ENCODE peak calls at places on chromosome 20, in nine cellular contexts. R, C, V, E, A, I, J, O and N are unnamed samples.

GRCh38 chr20:54166987-54167662 is 6.7 kb downstream of the CYP24A1 start:
- DNase-seq in A (no peak), V (no peak), I (no peak), R (no peak), O (no peak), J (no peak), C (no peak), E (no peak), N (no peak)

GRCh38 chr20:59802018-59802417 is 131.4 kb downstream of the SYCP2 start:
- DNase-seq in I (no peak), O (no peak), V (no peak), J (no peak), E (no peak), C (no peak), R (no peak), A (no peak), N (no peak)

GRCh38 chr20:39445095-39445494 is 483.0 kb downstream of the DHX35 start:
- DNase-seq in R (no peak), I (no peak), V (no peak), J (no peak), O (no peak), C (no peak), E (no peak), A (no peak), N (no peak)

GRCh38 chr20:17889226-17889625 is 79.4 kb downstream of the SNX5 start:
- DNase-seq in I (no peak), C (no peak), V (peak), J (no peak), O (no peak), R (peak), E (no peak), A (peak), N (no peak)

GRCh38 chr20:8131598-8132014 is 460 bp upstream of the PLCB1 start:
- DNase-seq in C (no peak), E (no peak), V (peak), I (no peak), O (no peak), R (no peak), A (peak), J (no peak), N (no peak)

GRCh38 chr20:31566658-31567379 is 38.3 kb upstream of the ID1 start:
- DNase-seq in V (no peak), R (no peak), J (no peak), O (no peak), A (no peak), I (no peak), C (no peak), E (peak), N (no peak)

GRCh38 chr20:2533118-2533517 is 3.3 kb upstream of the TMC2 start:
- DNase-seq in J (no peak), R (no peak), C (no peak), V (no peak), O (no peak), A (no peak), E (no peak), I (no peak), N (no peak)

GRCh38 chr20:3803854-3804253 is 7.7 kb downstream of the CDC25B start:
- DNase-seq in R (no peak), E (no peak), A (no peak), V (no peak), O (no peak), C (no peak), I (no peak), J (no peak), N (no peak)

GRCh38 chr20:8631271-8631670 is 437.6 kb upstream of the PLCB4 start:
- DNase-seq in I (no peak), V (no peak), J (no peak), R (peak), A (no peak), C (no peak), O (no peak), E (no peak), N (no peak)

GRCh38 chr20:2748551-2749342 is 51.7 kb downstream of the CPXM1 start:
- DNase-seq in J (no peak), V (no peak), A (no peak), R (no peak), E (no peak), C (no peak), I (no peak), O (no peak), N (no peak)

GRCh38 chr20:61731363-61732181 is 334.1 kb downstream of the TAF4 start:
- DNase-seq in O (no peak), V (peak), C (no peak), A (peak), J (no peak), R (no peak), E (peak), I (peak), N (peak)

GRCh38 chr20:19288061-19288460 is 75.6 kb downstream of the SLC24A3 start:
- DNase-seq in A (peak), O (no peak), E (no peak), I (no peak), V (no peak), J (no peak), C (no peak), R (no peak), N (no peak)

GRCh38 chr20:61159940-61160688 is 91.9 kb upstream of the CDH4 start:
- DNase-seq in C (no peak), E (no peak), V (no peak), J (no peak), A (no peak), I (no peak), R (no peak), O (no peak), N (no peak)

GRCh38 chr20:3744806-3745685 is 12.6 kb downstream of the HSPA12B start:
- DNase-seq in O (no peak), I (no peak), A (no peak), E (peak), C (peak), V (no peak), R (peak), J (peak), N (no peak)

GRCh38 chr20:59010995-59011873 is 4.2 kb upstream of the CTSZ start:
- DNase-seq in O (peak), C (no peak), E (peak), R (peak), A (peak), I (peak), J (no peak), V (peak), N (peak)

GRCh38 chr20:8755340-8756118 is 313.4 kb upstream of the PLCB4 start:
- DNase-seq in O (no peak), I (no peak), R (no peak), V (no peak), A (no peak), J (no peak), E (no peak), C (no peak), N (no peak)

GRCh38 chr20:61682114-61682997 is 383.3 kb downstream of the TAF4 start:
- DNase-seq in O (no peak), C (no peak), A (no peak), I (no peak), V (no peak), E (peak), R (no peak), J (no peak), N (no peak)

GRCh38 chr20:22586645-22587310 is 2.4 kb upstream of the FOXA2 start:
- DNase-seq in R (no peak), E (peak), I (no peak), J (peak), C (no peak), A (no peak), O (no peak), V (no peak), N (no peak)
- TF ChIP-seq CTCF in R (peak), E (peak), I (peak), J (peak), C (no peak), A (peak), O (peak), V (peak), N (peak)

DNA sequence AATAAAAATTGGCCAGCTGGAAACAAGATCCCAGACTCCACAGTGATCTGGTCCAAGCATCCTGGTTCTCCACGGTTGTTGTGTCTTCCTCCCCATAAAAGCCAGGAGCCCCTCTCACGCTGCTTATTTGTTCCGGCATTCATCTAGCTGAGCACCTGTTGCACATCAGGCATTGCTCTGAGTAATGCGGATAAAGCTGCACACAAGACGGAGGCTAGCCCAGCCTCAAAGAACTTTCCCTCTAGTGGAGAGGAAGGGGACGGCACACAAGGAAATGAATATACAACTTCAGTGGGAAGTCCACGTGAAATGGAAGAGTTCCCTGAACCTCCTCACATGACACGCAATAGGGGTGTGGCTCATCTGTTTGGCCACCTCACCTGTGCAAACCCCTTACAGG is 30.3 kb upstream of the NXT1 start:
- DNase-seq in J (no peak), I (no peak), R (no peak), O (no peak), C (no peak), E (peak), A (no peak), V (no peak), N (no peak)
- TF ChIP-seq CTCF in J (peak), I (peak), R (peak), O (peak), C (no peak), E (peak), A (peak), V (peak), N (peak)

DNA sequence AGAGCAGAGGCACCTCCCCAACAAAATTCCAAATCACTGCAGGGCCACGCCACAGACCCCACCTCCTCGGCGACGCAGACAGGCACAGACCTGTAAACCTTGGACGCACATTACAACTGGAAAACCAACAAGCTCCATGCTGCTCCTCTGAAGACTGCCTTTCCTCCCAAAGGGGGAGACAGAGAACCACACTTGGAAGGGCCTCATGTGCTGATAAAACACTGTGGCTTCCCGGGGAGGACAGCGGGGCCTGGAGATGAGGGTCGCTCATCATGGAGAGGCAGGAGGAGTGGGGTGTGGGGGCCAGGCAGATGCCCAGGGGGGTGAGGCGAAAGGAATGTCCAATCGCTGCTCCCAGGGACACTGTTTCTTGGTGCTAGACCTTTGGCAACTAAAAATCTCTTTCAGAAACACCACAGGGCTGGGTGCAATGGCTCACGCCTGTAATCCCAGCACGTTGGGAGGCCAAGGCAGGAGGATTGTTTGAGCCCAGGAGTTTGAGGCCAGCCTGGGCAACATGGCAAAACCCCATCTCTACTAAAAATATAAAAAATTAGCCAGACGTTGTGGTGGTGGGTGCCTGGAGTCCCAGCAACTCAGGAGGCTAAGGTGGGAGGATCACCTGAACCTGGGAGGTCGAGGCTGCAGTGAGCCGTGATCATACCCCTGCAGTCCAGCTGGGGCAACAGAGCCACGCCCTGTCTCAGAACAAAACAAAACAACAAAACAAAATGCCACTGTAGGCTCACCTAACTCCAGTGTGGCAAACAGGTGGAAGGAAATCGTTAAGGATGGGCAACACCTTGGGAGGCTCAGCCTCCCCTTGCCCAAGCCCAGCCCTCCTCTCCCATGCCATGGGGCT is 53.8 kb downstream of the ABHD12 start:
- DNase-seq in R (peak), J (no peak), C (no peak), O (no peak), E (peak), V (peak), I (no peak), A (peak), N (no peak)
- TF ChIP-seq CTCF in R (peak), J (peak), C (no peak), O (peak), E (peak), V (peak), I (peak), A (peak), N (peak)

DNA sequence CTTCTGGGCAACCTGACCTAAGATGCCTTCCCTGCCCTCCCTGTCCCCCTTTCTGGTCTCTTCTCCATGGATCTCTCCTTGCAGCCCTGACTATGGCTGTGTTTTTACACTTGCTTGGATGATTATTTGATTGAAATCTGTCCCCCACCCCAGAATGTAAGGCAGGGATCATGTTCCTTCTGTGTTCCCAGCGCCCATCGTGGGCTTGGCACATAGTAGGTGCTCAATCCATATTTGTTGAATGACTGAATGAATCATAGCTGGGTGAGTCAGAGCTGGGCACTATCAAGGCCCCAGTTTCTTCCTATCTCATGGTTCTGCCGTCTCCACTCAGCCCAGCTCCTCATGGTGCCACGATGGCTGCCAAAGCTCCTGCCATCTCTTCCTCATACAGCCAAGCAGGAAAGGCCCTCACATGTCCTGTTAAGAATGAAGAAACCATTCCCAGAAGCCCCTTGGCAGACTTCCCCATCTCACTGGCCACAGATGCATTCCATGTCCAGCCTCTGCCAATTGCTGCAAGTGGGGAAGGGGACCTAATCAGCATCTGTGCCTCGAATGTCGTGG is 29.0 kb downstream of the CEBPB start:
- DNase-seq in J (no peak), A (no peak), O (no peak), R (no peak), E (no peak), V (no peak), I (no peak), C (no peak), N (no peak)
- TF ChIP-seq CTCF in J (no peak), A (no peak), O (no peak), R (no peak), E (no peak), V (no peak), I (no peak), C (no peak), N (no peak)

GRCh38 chr20:9974324-9974723 is 60.5 kb upstream of the ANKEF1 start:
- DNase-seq in V (no peak), I (no peak), O (no peak), C (no peak), J (no peak), R (no peak), A (no peak), E (no peak), N (no peak)
- TF ChIP-seq CTCF in V (no peak), I (peak), O (no peak), C (no peak), J (no peak), R (no peak), A (no peak), E (peak), N (no peak)

GRCh38 chr20:44448753-44449546 is 26.7 kb upstream of the TTPAL start:
- DNase-seq in I (no peak), O (no peak), J (no peak), C (no peak), R (no peak), E (peak), V (no peak), A (no peak), N (no peak)
- TF ChIP-seq CTCF in I (peak), O (peak), J (peak), C (no peak), R (no peak), E (peak), V (peak), A (peak), N (peak)

GRCh38 chr20:57657537-57658446 is 37.6 kb upstream of the ZBP1 start:
- DNase-seq in I (no peak), A (no peak), O (no peak), V (no peak), C (peak), J (peak), E (peak), R (no peak), N (no peak)

GRCh38 chr20:57659789-57660509 is 39.7 kb upstream of the ZBP1 start:
- DNase-seq in E (no peak), O (no peak), A (no peak), V (no peak), J (peak), I (no peak), C (peak), R (no peak), N (no peak)

GRCh38 chr20:57656821-57657536 is 36.8 kb upstream of the ZBP1 start:
- DNase-seq in V (no peak), E (no peak), A (no peak), J (peak), C (peak), I (no peak), O (no peak), R (no peak), N (no peak)

GRCh38 chr20:57659131-57659788 is 39.0 kb upstream of the ZBP1 start:
- DNase-seq in E (no peak), J (peak), V (no peak), R (no peak), A (no peak), O (no peak), C (peak), I (no peak), N (no peak)

DNA sequence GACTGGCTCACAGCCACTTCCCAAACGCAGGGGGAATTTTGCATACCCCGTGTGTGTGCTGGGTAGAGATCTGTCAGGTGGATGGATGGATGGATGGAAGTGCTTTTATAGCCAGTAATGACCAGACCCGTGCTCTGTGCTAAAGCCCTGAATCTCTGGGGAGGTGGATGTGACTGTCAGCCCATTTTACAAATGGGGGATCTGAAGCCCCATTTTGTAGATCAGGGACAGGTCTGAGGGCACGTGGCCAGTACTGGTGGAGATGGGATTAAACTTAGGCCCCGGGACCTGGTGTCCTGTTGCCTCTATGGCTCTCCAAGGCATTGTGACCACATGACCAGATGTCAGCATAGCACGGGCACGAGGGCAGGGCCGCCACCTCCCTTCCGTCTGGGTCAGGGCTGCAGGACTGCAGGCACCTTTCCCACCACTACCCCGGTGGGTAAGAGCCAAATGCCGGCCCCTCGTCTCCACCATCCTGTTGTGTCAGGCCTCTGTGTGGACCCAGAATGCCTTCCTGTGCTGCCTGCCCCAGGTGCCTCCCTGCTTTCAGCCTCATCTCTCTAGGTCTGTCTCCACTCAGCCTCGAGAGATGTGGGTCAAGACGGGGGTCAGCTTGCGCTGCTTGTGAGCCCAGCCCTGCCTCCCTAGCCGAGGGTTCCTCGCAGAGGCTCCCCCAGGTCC is 38.4 kb upstream of the ZBP1 start:
- DNase-seq in I (no peak), C (peak), A (no peak), V (no peak), E (no peak), J (peak), R (no peak), O (no peak), N (no peak)
- TF ChIP-seq CTCF in I (no peak), C (no peak), A (no peak), V (no peak), E (no peak), J (no peak), R (no peak), O (no peak), N (no peak)

GRCh38 chr20:56249244-56249955 is 868 bp downstream of the MC3R start:
- DNase-seq in O (no peak), V (no peak), I (no peak), R (no peak), A (no peak), J (no peak), C (no peak), E (peak), N (no peak)

GRCh38 chr20:56245761-56246160 is 2.8 kb upstream of the MC3R start:
- DNase-seq in R (no peak), E (no peak), V (no peak), C (no peak), I (no peak), A (peak), O (no peak), J (no peak), N (no peak)

GRCh38 chr20:56244259-56244658 is 4.3 kb upstream of the MC3R start:
- DNase-seq in J (no peak), V (no peak), R (no peak), O (no peak), C (no peak), E (no peak), I (no peak), A (no peak), N (no peak)

GRCh38 chr20:56247954-56248782 is at the start of gene MC3R:
- DNase-seq in V (peak), J (peak), R (no peak), C (peak), O (peak), I (no peak), A (peak), E (peak), N (peak)
- TF ChIP-seq CTCF in V (peak), J (peak), R (peak), C (peak), O (peak), I (peak), A (peak), E (peak), N (peak)

DNA sequence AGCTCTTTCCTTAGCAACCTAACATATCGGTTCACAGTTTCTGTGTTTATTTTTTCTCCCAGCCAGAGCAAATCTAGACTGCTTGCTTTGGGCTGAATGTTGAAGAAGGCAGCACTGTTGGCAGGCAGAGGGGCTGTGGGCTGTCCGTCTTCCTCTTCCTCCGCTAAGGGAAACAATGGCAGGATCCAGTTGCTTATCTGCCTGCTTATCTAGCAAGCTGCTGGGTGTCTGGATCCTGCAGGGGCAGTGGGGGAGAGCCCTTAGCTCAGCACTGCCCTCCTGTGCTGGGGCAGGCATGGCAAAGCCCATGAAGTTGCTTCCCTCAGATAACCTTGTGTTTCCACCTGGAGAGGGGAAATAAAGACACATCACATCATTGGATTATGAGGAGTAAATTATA is 92.7 kb upstream of the CD93 start:
- DNase-seq in O (no peak), C (no peak), J (no peak), I (no peak), V (no peak), R (no peak), A (no peak), E (no peak), N (no peak)
- TF ChIP-seq CTCF in O (no peak), C (no peak), J (peak), I (no peak), V (peak), R (no peak), A (no peak), E (no peak), N (no peak)

GRCh38 chr20:1154224-1154623 is 30.6 kb downstream of the TMEM74B start:
- DNase-seq in C (no peak), O (no peak), E (no peak), A (no peak), R (no peak), V (no peak), J (no peak), I (no peak), N (no peak)
- TF ChIP-seq CTCF in C (no peak), O (no peak), E (no peak), A (no peak), R (no peak), V (no peak), J (no peak), I (no peak), N (no peak)